ENCODE peak calls at places on chromosomes 6 and 20, in six cellular contexts. L, Y, I, U, R and V are unnamed samples.

GRCh38 chr6:90350689-90351554 is 54.3 kb upstream of the BACH2 start:
- DNase-seq in L (no peak), Y (peak), I (no peak), U (no peak), R (no peak), V (peak)

GRCh38 chr6:112576421-112576820 is 229.3 kb downstream of the RFPL4B start:
- DNase-seq in L (no peak), Y (no peak), I (no peak), U (no peak), R (no peak), V (no peak)

GRCh38 chr6:98828991-98829411 is 5.4 kb upstream of the POU3F2 start:
- DNase-seq in L (no peak), Y (no peak), I (no peak), U (no peak), R (peak), V (no peak)

GRCh38 chr6:77880501-77880900 is 227.7 kb downstream of the MEI4 start:
- DNase-seq in L (no peak), Y (no peak), I (no peak), U (no peak), R (no peak), V (no peak)

GRCh38 chr6:156879235-156879995 is 102.2 kb downstream of the ARID1B start:
- DNase-seq in L (no peak), Y (no peak), I (no peak), U (no peak), R (no peak), V (no peak)

GRCh38 chr6:129117355-129117754 is 234.4 kb downstream of the LAMA2 start:
- DNase-seq in L (no peak), Y (no peak), I (no peak), U (no peak), R (peak), V (no peak)

GRCh38 chr20:986733-987355 is 15.3 kb downstream of the RSPO4 start:
- DNase-seq in L (no peak), Y (no peak), I (no peak), U (no peak), R (no peak), V (no peak)

GRCh38 chr6:11865926-11866325 is 87.3 kb upstream of the ADTRP start:
- DNase-seq in L (no peak), Y (no peak), I (no peak), U (no peak), R (no peak), V (no peak)

GRCh38 chr6:43972915-43973304 is 154.3 kb downstream of the MRPL14 start:
- DNase-seq in L (no peak), Y (no peak), I (no peak), U (peak), R (no peak), V (no peak)

GRCh38 chr20:45341939-45342862 is 6.0 kb downstream of the SDC4 start:
- DNase-seq in L (no peak), Y (no peak), I (no peak), U (peak), R (no peak), V (no peak)

GRCh38 chr20:4814696-4815252 is 93.1 kb downstream of the PRND start:
- DNase-seq in L (no peak), Y (peak), I (no peak), U (peak), R (peak), V (peak)

GRCh38 chr6:83884523-83884922 is 25.0 kb downstream of the CYB5R4 start:
- DNase-seq in L (peak), Y (peak), I (no peak), U (no peak), R (no peak), V (no peak)

GRCh38 chr6:32968770-32969684 is 633 bp downstream of the BRD2 start:
- DNase-seq in L (peak), Y (peak), I (peak), U (peak), R (peak), V (peak)

GRCh38 chr6:111971181-111971829 is 82.6 kb upstream of the CCN6 start:
- DNase-seq in L (no peak), Y (no peak), I (no peak), U (no peak), R (no peak), V (no peak)

GRCh38 chr6:170480045-170480714 is 72.9 kb downstream of the PSMB1 start:
- DNase-seq in L (no peak), Y (no peak), I (no peak), U (peak), R (peak), V (no peak)

GRCh38 chr6:125095501-125096301 is 57.9 kb upstream of the TPD52L1 start:
- DNase-seq in L (no peak), Y (no peak), I (no peak), U (no peak), R (peak), V (no peak)

GRCh38 chr6:67501738-67502137 is 1133.3 kb upstream of the ADGRB3 start:
- DNase-seq in L (no peak), Y (no peak), I (no peak), U (no peak), R (no peak), V (no peak)

GRCh38 chr6:1625352-1625773 is 15.6 kb downstream of the FOXC1 start:
- DNase-seq in L (no peak), Y (no peak), I (no peak), U (no peak), R (peak), V (no peak)

GRCh38 chr20:64115171-64115911 is 8.0 kb upstream of the NPBWR2 start:
- DNase-seq in L (no peak), Y (no peak), I (no peak), U (peak), R (peak), V (no peak)

GRCh38 chr20:50475879-50476292 is 34.3 kb upstream of the PTPN1 start:
- DNase-seq in L (peak), Y (no peak), I (no peak), U (no peak), R (no peak), V (no peak)

GRCh38 chr20:63180541-63181185 is 35.3 kb downstream of the YTHDF1 start:
- DNase-seq in L (no peak), Y (no peak), I (no peak), U (no peak), R (no peak), V (no peak)

GRCh38 chr6:92559002-92559401 is 860.4 kb downstream of the EPHA7 start:
- DNase-seq in L (no peak), Y (peak), I (no peak), U (no peak), R (no peak), V (no peak)

GRCh38 chr6:33314943-33315752 is 1.3 kb upstream of the TAPBP start:
- DNase-seq in L (peak), Y (peak), I (no peak), U (peak), R (no peak), V (peak)

GRCh38 chr20:32205502-32206382 is 1.8 kb downstream of the PLAGL2 start:
- DNase-seq in L (no peak), Y (peak), I (no peak), U (no peak), R (no peak), V (no peak)

GRCh38 chr20:434221-434620 is 26.1 kb downstream of the RBCK1 start:
- DNase-seq in L (no peak), Y (no peak), I (no peak), U (no peak), R (peak), V (no peak)

GRCh38 chr20:50810063-50810462 is 15.2 kb downstream of the BCAS4 start:
- DNase-seq in L (no peak), Y (no peak), I (no peak), U (no peak), R (no peak), V (no peak)

GRCh38 chr20:62802026-62802712 is 2.5 kb upstream of the OGFR start:
- DNase-seq in L (no peak), Y (no peak), I (no peak), U (no peak), R (no peak), V (no peak)

GRCh38 chr6:81575446-81575845 is 177.0 kb downstream of the TENT5A start:
- DNase-seq in L (no peak), Y (no peak), I (no peak), U (no peak), R (peak), V (no peak)

GRCh38 chr6:34445313-34445860 is 19.5 kb upstream of the RPS10 start:
- DNase-seq in L (no peak), Y (no peak), I (no peak), U (no peak), R (peak), V (no peak)